ENCODE peak calls at places on chromosome 15, in nine cellular contexts. A is breast epithelium, Q is foreskin fibroblast, T is SK-N-SH, K is tibial artery, D is right lobe of liver, Y is tibial nerve, W is uterus, L is hepatocyte. X is an unnamed sample.

GRCh38 chr15:63107895-63108546 is 13.6 kb upstream of the LACTB start:
- DNase-seq in A (no peak), Q (peak), T (no peak), K (peak), D (peak), Y (peak), W (no peak), L (peak), X (peak)

GRCh38 chr15:75731248-75732100 is 18.8 kb upstream of the CSPG4 start:
- DNase-seq in A (no peak), Q (peak), T (peak), K (peak), D (peak), Y (no peak), W (peak), L (peak), X (no peak)

GRCh38 chr15:95669146-95669922 is 661.2 kb upstream of the NR2F2 start:
- DNase-seq in A (no peak), Q (no peak), T (no peak), K (no peak), D (peak), Y (no peak), W (peak), L (no peak), X (no peak)

GRCh38 chr15:62483817-62484216 is 318.7 kb upstream of the C2CD4B start:
- DNase-seq in A (no peak), Q (peak), T (peak), K (no peak), D (no peak), Y (peak), W (no peak), L (no peak), X (no peak)

GRCh38 chr15:62539236-62539635 is 374.2 kb upstream of the C2CD4B start:
- DNase-seq in A (no peak), Q (no peak), T (no peak), K (no peak), D (no peak), Y (no peak), W (no peak), L (no peak), X (no peak)

GRCh38 chr15:34603095-34603494 is 19.6 kb upstream of the GOLGA8B start:
- DNase-seq in A (no peak), Q (no peak), T (no peak), K (no peak), D (no peak), Y (no peak), W (no peak), L (no peak), X (no peak)

GRCh38 chr15:41967506-41968206 is 4.7 kb downstream of the EHD4 start:
- DNase-seq in A (peak), Q (peak), T (no peak), K (peak), D (no peak), Y (peak), W (no peak), L (no peak), X (no peak)

GRCh38 chr15:42404461-42405235 is 45.3 kb downstream of the CAPN3 start:
- DNase-seq in A (no peak), Q (no peak), T (no peak), K (no peak), D (no peak), Y (no peak), W (no peak), L (peak), X (no peak)

GRCh38 chr15:39501366-39501765 is 79.5 kb upstream of the THBS1 start:
- DNase-seq in A (no peak), Q (peak), T (no peak), K (no peak), D (no peak), Y (no peak), W (no peak), L (no peak), X (peak)

GRCh38 chr15:88447206-88447605 is 20.0 kb downstream of the MRPL46 start:
- DNase-seq in A (no peak), Q (no peak), T (no peak), K (no peak), D (no peak), Y (no peak), W (no peak), L (no peak), X (no peak)

GRCh38 chr15:29529043-29529442 is 259.4 kb upstream of the NSMCE3 start:
- DNase-seq in A (no peak), Q (no peak), T (no peak), K (no peak), D (no peak), Y (no peak), W (no peak), L (no peak), X (no peak)

GRCh38 chr15:101368086-101368780 is 73.2 kb upstream of the SNRPA1 start:
- DNase-seq in A (no peak), Q (no peak), T (no peak), K (no peak), D (no peak), Y (no peak), W (no peak), L (no peak), X (no peak)

GRCh38 chr15:90009301-90010063 is 8.4 kb downstream of the ZNF710 start:
- DNase-seq in A (no peak), Q (no peak), T (no peak), K (no peak), D (no peak), Y (no peak), W (no peak), L (no peak), X (no peak)

GRCh38 chr15:67685716-67686115 is 139.6 kb upstream of the SKOR1 start:
- DNase-seq in A (no peak), Q (no peak), T (no peak), K (no peak), D (no peak), Y (no peak), W (no peak), L (no peak), X (no peak)

GRCh38 chr15:57873564-57874209 is 167.2 kb downstream of the POLR2M start:
- DNase-seq in A (no peak), Q (peak), T (no peak), K (no peak), D (no peak), Y (no peak), W (no peak), L (no peak), X (peak)

GRCh38 chr15:81363261-81363660 is 10.8 kb downstream of the TMC3 start:
- DNase-seq in A (no peak), Q (no peak), T (no peak), K (no peak), D (no peak), Y (no peak), W (no peak), L (no peak), X (no peak)

GRCh38 chr15:48682949-48683651 is 37.6 kb upstream of the FBN1 start:
- DNase-seq in A (peak), Q (peak), T (no peak), K (no peak), D (peak), Y (peak), W (peak), L (peak), X (no peak)

GRCh38 chr15:79938143-79938542 is 32.9 kb downstream of the BCL2A1 start:
- DNase-seq in A (no peak), Q (no peak), T (no peak), K (no peak), D (no peak), Y (no peak), W (no peak), L (no peak), X (no peak)

GRCh38 chr15:38828031-38828532 is 263.5 kb upstream of the RASGRP1 start:
- DNase-seq in A (no peak), Q (peak), T (no peak), K (no peak), D (no peak), Y (no peak), W (no peak), L (no peak), X (no peak)

GRCh38 chr15:65263313-65263712 is 23.4 kb downstream of the PARP16 start:
- DNase-seq in A (no peak), Q (peak), T (no peak), K (no peak), D (no peak), Y (no peak), W (no peak), L (no peak), X (no peak)

GRCh38 chr15:41848595-41848994 is 9.9 kb downstream of the PLA2G4B start:
- DNase-seq in A (no peak), Q (no peak), T (no peak), K (no peak), D (no peak), Y (no peak), W (no peak), L (no peak), X (no peak)

GRCh38 chr15:40065166-40065565 is 26.2 kb upstream of the SRP14 start:
- DNase-seq in A (no peak), Q (no peak), T (no peak), K (peak), D (no peak), Y (no peak), W (no peak), L (no peak), X (no peak)

GRCh38 chr15:38905634-38906033 is 341.0 kb upstream of the RASGRP1 start:
- DNase-seq in A (no peak), Q (peak), T (no peak), K (no peak), D (no peak), Y (no peak), W (no peak), L (no peak), X (no peak)

DNA sequence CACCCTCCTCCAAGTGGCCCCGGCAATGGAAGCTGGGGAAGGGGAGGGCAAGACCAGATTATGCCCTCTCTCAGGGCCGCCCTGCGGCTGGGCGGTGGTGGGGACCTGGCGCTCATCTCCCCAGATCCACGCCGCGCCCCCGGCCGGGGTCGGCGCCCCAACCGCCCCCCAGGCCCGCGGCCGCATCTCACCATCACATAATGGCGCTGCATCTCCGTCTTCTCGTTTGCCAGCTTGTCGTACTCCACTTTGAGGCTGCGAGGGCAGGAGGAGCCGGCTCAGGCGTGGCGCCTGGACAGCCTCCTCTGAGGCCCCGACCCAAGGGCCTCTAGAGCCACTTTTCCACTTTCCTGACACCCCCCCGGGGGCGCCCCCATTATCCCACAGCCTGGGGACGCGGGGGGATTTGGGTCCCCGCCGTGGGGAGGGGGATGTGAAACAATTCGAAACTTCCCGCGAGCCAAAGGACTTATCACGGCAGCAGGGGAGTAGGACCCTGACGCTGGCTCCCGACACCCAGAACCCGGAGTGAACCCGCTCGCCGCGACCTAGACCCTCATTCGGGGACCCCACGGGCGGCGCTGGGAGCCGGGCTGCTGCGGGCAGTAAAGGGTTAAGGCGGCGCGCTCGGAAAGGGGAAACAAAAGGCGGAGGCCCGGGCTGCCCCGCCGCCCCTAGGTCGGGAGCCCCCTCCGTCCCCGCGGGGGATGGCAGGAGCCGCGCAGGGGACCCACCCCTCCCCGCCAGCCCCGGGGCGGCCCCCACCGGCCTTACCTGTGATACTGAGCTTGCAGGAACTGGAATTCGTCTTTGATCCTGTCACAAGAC is 2.1 kb downstream of the TLE3 start:
- DNase-seq in A (no peak), Q (peak), T (peak), K (peak), D (no peak), Y (no peak), W (no peak), L (peak), X (no peak)
- TF ChIP-seq CTCF in A (no peak), Q (no peak), T (no peak), K (no peak), D (no peak), Y (no peak), W (no peak), L (no peak), X (no peak)

GRCh38 chr15:77630956-77631789 is 1.5 kb downstream of the LINGO1 start:
- DNase-seq in A (no peak), Q (peak), T (peak), K (no peak), D (no peak), Y (no peak), W (no peak), L (no peak), X (no peak)
- TF ChIP-seq CTCF in A (no peak), Q (no peak), T (no peak), K (no peak), D (no peak), Y (no peak), W (peak), L (peak), X (peak)

DNA sequence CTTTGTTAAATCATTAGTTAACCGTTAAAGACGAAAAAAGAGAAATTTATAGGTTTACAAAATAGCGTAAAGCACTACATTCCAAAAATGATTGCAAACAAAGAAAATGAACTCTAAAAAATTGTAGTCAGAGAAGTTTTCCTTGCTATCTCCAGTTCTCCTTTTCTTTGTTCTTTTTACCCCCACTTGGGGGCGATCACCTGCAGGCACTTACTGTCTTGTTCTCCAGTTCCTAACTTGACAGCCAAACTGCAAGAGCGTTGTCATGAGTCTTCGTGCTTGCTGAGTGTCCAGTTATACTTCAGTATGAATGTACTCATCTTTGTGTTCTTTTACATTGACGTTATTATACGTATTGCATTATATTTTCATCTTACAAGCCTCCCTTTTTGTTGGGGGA is 54.5 kb downstream of the CHD2 start:
- DNase-seq in A (no peak), Q (no peak), T (no peak), K (no peak), D (no peak), Y (no peak), W (no peak), L (no peak), X (no peak)
- TF ChIP-seq CTCF in A (no peak), Q (peak), T (peak), K (no peak), D (peak), Y (no peak), W (peak), L (no peak), X (peak)

GRCh38 chr15:52180851-52181450 is 10.2 kb downstream of the GNB5 start:
- DNase-seq in A (no peak), Q (no peak), T (no peak), K (no peak), D (no peak), Y (no peak), W (no peak), L (no peak), X (no peak)

GRCh38 chr15:52184721-52185120 is 6.5 kb downstream of the GNB5 start:
- DNase-seq in A (no peak), Q (no peak), T (no peak), K (no peak), D (no peak), Y (no peak), W (no peak), L (no peak), X (no peak)

GRCh38 chr15:52185151-52185561 is 6.0 kb downstream of the GNB5 start:
- DNase-seq in A (no peak), Q (no peak), T (no peak), K (no peak), D (no peak), Y (no peak), W (no peak), L (no peak), X (no peak)

GRCh38 chr15:52181938-52182780 is 9.0 kb downstream of the GNB5 start:
- DNase-seq in A (no peak), Q (no peak), T (no peak), K (no peak), D (no peak), Y (no peak), W (no peak), L (no peak), X (no peak)

GRCh38 chr15:52183562-52184173 is 7.5 kb downstream of the GNB5 start:
- DNase-seq in A (no peak), Q (peak), T (peak), K (no peak), D (no peak), Y (peak), W (no peak), L (peak), X (no peak)
- TF ChIP-seq CTCF in A (peak), Q (peak), T (peak), K (peak), D (peak), Y (peak), W (peak), L (peak), X (peak)